ENCODE peak calls at places on chromosomes 13 and 19, in six cellular contexts. One of them, this sample, is unnamed.
A peak's percentile ranks its signal among the peaks of the same experiment; 100 is the strongest.

GRCh38 chr19:45099465-45100201 is 6.7 kb downstream of the PPP1R37 start:
- DNase-seq in hepatocyte: peak; percentile 59
- DNase-seq in OCI-LY7: no peak
- DNase-seq in esophagus squamous epithelium: no peak
- DNase-seq in colonic mucosa: no peak
- DNase-seq in cardiac muscle cell: no peak
- DNase-seq in this sample: no peak

GRCh38 chr19:58455306-58455705 is 3.9 kb downstream of the ZNF324B start:
- DNase-seq in esophagus squamous epithelium: no peak
- DNase-seq in OCI-LY7: no peak
- DNase-seq in hepatocyte: no peak
- DNase-seq in colonic mucosa: no peak
- DNase-seq in cardiac muscle cell: no peak
- DNase-seq in this sample: no peak

GRCh38 chr19:40612831-40613668 is 11.9 kb downstream of the LTBP4 start:
- DNase-seq in OCI-LY7: peak; percentile 87
- DNase-seq in colonic mucosa: peak; percentile 81
- DNase-seq in cardiac muscle cell: peak; percentile 31
- DNase-seq in esophagus squamous epithelium: peak; percentile 25
- DNase-seq in hepatocyte: peak; percentile 72
- DNase-seq in this sample: no peak

GRCh38 chr13:60311527-60311926 is 85.5 kb upstream of the TDRD3 start:
- DNase-seq in hepatocyte: no peak
- DNase-seq in cardiac muscle cell: no peak
- DNase-seq in esophagus squamous epithelium: no peak
- DNase-seq in OCI-LY7: no peak
- DNase-seq in colonic mucosa: no peak
- DNase-seq in this sample: no peak

GRCh38 chr13:21478881-21479808 is 20.0 kb upstream of the ZDHHC20 start:
- DNase-seq in colonic mucosa: peak; percentile 68
- DNase-seq in cardiac muscle cell: peak; percentile 86
- DNase-seq in OCI-LY7: peak; percentile 79
- DNase-seq in esophagus squamous epithelium: no peak
- DNase-seq in hepatocyte: peak; percentile 76
- DNase-seq in this sample: peak; percentile 34

GRCh38 chr19:48397263-48397635 is 3.8 kb downstream of the GRIN2D start:
- DNase-seq in hepatocyte: no peak
- DNase-seq in esophagus squamous epithelium: no peak
- DNase-seq in cardiac muscle cell: no peak
- DNase-seq in colonic mucosa: no peak
- DNase-seq in OCI-LY7: no peak
- DNase-seq in this sample: no peak

GRCh38 chr19:54436031-54436523 is 12.9 kb upstream of the LENG8 start:
- DNase-seq in hepatocyte: no peak
- DNase-seq in colonic mucosa: no peak
- DNase-seq in cardiac muscle cell: no peak
- DNase-seq in esophagus squamous epithelium: no peak
- DNase-seq in OCI-LY7: no peak
- DNase-seq in this sample: no peak

GRCh38 chr19:45162464-45163143 is 1.8 kb upstream of the NKPD1 start:
- DNase-seq in cardiac muscle cell: no peak
- DNase-seq in hepatocyte: no peak
- DNase-seq in colonic mucosa: no peak
- DNase-seq in OCI-LY7: no peak
- DNase-seq in esophagus squamous epithelium: no peak
- DNase-seq in this sample: no peak

GRCh38 chr19:8335343-8336071 is 7.6 kb downstream of the KANK3 start:
- DNase-seq in cardiac muscle cell: no peak
- DNase-seq in OCI-LY7: no peak
- DNase-seq in colonic mucosa: no peak
- DNase-seq in esophagus squamous epithelium: no peak
- DNase-seq in hepatocyte: no peak
- DNase-seq in this sample: no peak

GRCh38 chr13:111145506-111145905 is 30.4 kb downstream of the ARHGEF7 start:
- DNase-seq in OCI-LY7: no peak
- DNase-seq in hepatocyte: no peak
- DNase-seq in cardiac muscle cell: no peak
- DNase-seq in esophagus squamous epithelium: no peak
- DNase-seq in colonic mucosa: no peak
- DNase-seq in this sample: no peak

GRCh38 chr19:50555447-50556235 is 12.6 kb downstream of the LRRC4B start:
- DNase-seq in cardiac muscle cell: no peak
- DNase-seq in hepatocyte: no peak
- DNase-seq in OCI-LY7: no peak
- DNase-seq in colonic mucosa: no peak
- DNase-seq in esophagus squamous epithelium: no peak
- DNase-seq in this sample: no peak

GRCh38 chr19:32200312-32201038 is 144.9 kb upstream of the ZNF507 start:
- DNase-seq in colonic mucosa: no peak
- DNase-seq in hepatocyte: no peak
- DNase-seq in cardiac muscle cell: no peak
- DNase-seq in esophagus squamous epithelium: no peak
- DNase-seq in OCI-LY7: no peak
- DNase-seq in this sample: no peak

GRCh38 chr13:30846311-30846710 is 59.8 kb upstream of the MEDAG start:
- DNase-seq in esophagus squamous epithelium: no peak
- DNase-seq in cardiac muscle cell: peak; percentile 55
- DNase-seq in OCI-LY7: no peak
- DNase-seq in hepatocyte: no peak
- DNase-seq in colonic mucosa: no peak
- DNase-seq in this sample: no peak

GRCh38 chr13:96817336-96817941 is 176.8 kb downstream of the OXGR1 start:
- DNase-seq in OCI-LY7: peak; percentile 3
- DNase-seq in colonic mucosa: no peak
- DNase-seq in esophagus squamous epithelium: no peak
- DNase-seq in cardiac muscle cell: peak; percentile 31
- DNase-seq in hepatocyte: peak; percentile 30
- DNase-seq in this sample: peak; percentile 2

DNA sequence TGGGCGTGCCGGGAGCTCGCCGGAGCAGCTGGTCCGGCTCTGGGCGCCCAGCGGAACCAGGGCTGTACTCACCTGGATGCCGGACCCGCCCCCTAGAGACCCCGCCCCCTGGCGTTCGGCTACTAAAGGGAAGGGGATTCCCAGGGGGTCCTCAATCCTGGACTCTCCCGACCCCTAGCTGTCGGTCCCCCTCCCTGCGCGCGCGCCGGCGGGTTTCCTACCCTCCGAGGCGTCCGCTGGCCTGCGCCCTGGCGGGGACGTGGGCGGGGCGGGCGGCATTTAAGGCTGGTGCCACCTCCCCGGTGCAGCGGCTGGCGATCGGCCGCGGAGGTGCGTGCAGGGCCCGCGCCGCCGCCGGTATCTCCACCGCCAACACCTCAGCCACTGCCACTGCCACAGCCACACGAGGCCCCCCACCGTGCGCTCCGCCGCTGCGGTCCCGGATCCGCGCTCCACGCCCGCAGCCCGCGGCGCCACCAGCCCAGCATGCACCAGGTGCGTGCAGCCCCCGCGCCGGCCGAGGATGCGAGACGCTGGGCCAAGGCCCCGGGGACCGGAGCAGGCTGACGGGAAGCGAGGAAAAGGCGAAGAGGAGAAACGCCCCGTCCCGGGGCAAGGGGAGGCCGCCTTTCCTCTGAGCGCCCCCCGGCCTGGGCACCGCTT is at the start of gene ATP12A:
- DNase-seq in OCI-LY7: no peak
- DNase-seq in cardiac muscle cell: no peak
- DNase-seq in hepatocyte: peak; percentile 40
- DNase-seq in colonic mucosa: peak; percentile 46
- DNase-seq in esophagus squamous epithelium: no peak
- DNase-seq in this sample: no peak
- TF ChIP-seq CTCF in OCI-LY7: peak; percentile 35
- TF ChIP-seq CTCF in cardiac muscle cell: no peak
- TF ChIP-seq CTCF in hepatocyte: peak; percentile 32
- TF ChIP-seq CTCF in colonic mucosa: no peak
- TF ChIP-seq CTCF in esophagus squamous epithelium: no peak
- TF ChIP-seq CTCF in this sample: peak; percentile 19

DNA sequence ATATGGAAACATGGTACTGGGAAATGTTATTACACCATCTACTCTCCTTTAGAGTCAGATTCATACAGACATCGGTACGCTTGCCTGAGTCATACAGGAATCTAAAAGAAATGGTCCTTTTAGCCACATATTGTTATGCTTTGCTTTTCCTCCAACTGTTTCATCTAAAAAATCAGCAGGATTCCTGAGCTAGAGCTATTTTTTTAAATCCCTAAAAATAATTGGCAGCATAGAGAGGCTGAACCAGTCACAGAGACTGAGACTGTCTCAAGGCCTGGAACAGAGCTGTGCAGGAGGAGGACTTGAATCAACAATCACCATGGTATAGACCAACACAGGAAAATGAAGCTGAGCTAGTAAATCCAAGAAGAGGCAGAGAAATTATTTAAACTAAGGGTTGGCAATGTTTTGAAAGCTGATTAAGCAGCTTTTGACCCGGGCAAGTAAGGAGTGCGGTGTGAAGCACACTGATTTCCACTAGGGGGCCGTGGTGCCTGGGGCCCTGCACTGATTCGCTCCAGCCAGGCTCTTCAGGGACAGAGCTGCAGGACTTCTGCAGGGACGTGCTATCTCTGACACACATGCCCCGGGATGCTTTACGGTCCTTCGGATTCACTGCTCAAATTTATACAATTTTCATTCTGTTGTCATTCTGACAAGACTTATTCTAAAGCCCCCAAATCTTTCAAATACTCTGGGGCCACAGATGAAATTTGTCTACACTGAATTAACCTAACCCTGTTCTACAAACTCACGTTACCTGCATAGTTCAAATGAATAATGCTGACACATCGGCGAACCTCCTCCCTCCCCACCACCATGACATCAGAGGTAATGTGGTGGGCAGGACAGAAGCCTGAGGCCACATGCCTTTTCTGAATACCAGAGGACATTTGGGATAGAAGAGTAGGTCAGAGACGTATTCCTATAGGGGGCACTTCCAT is 87.6 kb upstream of the SLC15A1 start:
- DNase-seq in cardiac muscle cell: peak; percentile 70
- DNase-seq in colonic mucosa: peak; percentile 49
- DNase-seq in esophagus squamous epithelium: no peak
- DNase-seq in hepatocyte: peak; percentile 85
- DNase-seq in OCI-LY7: peak; percentile 52
- DNase-seq in this sample: no peak
- H3K4me3 ChIP-seq in cardiac muscle cell: no peak overlapping the region
- H3K4me3 ChIP-seq in colonic mucosa: no peak overlapping the region
- H3K4me3 ChIP-seq in esophagus squamous epithelium: no peak overlapping the region
- H3K4me3 ChIP-seq in hepatocyte: no peak overlapping the region
- H3K4me3 ChIP-seq in OCI-LY7: no peak overlapping the region
- H3K4me3 ChIP-seq in this sample: no peak overlapping the region

GRCh38 chr13:78631077-78631476 is 27.7 kb upstream of the POU4F1 start:
- DNase-seq in cardiac muscle cell: no peak
- DNase-seq in hepatocyte: peak; percentile 19
- DNase-seq in esophagus squamous epithelium: no peak
- DNase-seq in colonic mucosa: peak; percentile 22
- DNase-seq in OCI-LY7: no peak
- DNase-seq in this sample: no peak
- H3K36me3 ChIP-seq in cardiac muscle cell: peaks cover 35% of the 10 kb centered on the region
- H3K36me3 ChIP-seq in hepatocyte: no peaks in the 10 kb centered on the region
- H3K36me3 ChIP-seq in esophagus squamous epithelium: peaks cover 7% of the 10 kb centered on the region
- H3K36me3 ChIP-seq in colonic mucosa: no peaks in the 10 kb centered on the region
- H3K36me3 ChIP-seq in OCI-LY7: peaks cover 97% of the 10 kb centered on the region
- H3K36me3 ChIP-seq in this sample: no peaks in the 10 kb centered on the region

DNA sequence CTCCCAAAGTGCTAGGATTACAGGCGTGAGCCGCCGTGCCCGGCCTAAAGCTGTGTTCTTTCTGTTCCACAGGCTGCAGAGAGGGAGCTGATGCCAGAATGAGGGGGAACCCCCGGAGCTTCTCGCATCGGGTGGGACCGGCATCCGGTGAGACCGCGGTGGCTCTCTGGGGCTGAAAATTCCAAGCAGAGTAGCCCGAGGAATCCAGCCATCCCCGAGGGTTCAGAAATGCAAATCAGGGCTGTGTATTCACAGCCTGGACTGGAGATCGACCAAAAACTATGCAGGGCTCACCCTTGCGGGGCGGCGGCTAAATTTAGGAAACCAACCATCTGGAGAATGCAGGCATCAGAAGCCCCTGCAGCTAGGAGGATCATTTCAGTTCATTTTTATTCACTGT is 99.2 kb downstream of the GNG7 start:
- DNase-seq in esophagus squamous epithelium: no peak
- DNase-seq in cardiac muscle cell: peak; percentile 68
- DNase-seq in colonic mucosa: no peak
- DNase-seq in OCI-LY7: no peak
- DNase-seq in hepatocyte: no peak
- DNase-seq in this sample: no peak
- TF ChIP-seq CTCF in esophagus squamous epithelium: no peak
- TF ChIP-seq CTCF in cardiac muscle cell: no peak
- TF ChIP-seq CTCF in colonic mucosa: no peak
- TF ChIP-seq CTCF in OCI-LY7: no peak
- TF ChIP-seq CTCF in hepatocyte: no peak
- TF ChIP-seq CTCF in this sample: no peak

DNA sequence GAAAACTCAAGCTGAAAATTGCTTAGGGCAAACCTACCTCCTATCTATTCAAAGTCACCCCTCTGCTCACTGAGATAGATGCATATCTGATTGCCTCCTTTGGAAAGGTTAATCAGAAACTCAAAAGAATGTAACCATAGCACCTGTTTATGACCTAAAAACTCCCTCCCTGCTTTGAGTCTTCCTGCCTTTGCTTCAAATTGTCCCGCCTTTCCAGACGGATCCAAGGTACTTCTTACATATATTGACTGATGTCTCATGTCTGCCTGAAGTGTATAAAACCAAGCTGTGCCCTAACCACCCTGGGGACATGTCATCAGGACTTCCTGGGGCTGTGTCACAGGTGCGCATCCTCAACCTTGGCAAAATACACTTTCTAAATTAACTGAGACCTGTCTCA is 118.6 kb downstream of the TBC1D4 start:
- DNase-seq in esophagus squamous epithelium: no peak
- DNase-seq in OCI-LY7: peak; percentile 15
- DNase-seq in colonic mucosa: no peak
- DNase-seq in cardiac muscle cell: no peak
- DNase-seq in hepatocyte: no peak
- DNase-seq in this sample: no peak
- H3K4me3 ChIP-seq in esophagus squamous epithelium: no peak overlapping the region
- H3K4me3 ChIP-seq in OCI-LY7: no peak overlapping the region
- H3K4me3 ChIP-seq in colonic mucosa: no peak overlapping the region
- H3K4me3 ChIP-seq in cardiac muscle cell: no peak overlapping the region
- H3K4me3 ChIP-seq in hepatocyte: no peak overlapping the region
- H3K4me3 ChIP-seq in this sample: no peak overlapping the region

DNA sequence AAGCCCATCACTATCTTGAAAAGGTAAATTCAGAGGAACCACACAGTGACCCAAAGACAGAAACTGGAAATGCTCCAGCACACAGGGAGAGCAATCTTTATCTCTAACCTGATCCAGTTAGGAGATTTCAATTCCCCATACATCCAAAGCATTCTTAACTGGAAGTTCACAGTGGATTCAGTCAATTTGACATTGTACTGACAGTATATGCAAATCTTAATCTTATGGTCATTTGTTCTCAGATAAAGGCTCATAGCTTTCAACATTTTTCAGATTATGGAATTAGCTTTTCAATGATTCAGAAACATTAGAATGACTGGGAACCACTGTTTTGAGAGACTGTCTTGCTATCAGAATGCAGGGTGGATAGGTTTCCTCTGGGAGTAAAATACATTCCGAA is 1455.6 kb downstream of the OLFM4 start:
- DNase-seq in hepatocyte: no peak
- DNase-seq in esophagus squamous epithelium: no peak
- DNase-seq in OCI-LY7: no peak
- DNase-seq in colonic mucosa: no peak
- DNase-seq in cardiac muscle cell: no peak
- DNase-seq in this sample: no peak
- H3K36me3 ChIP-seq in hepatocyte: no peaks in the 10 kb centered on the region
- H3K36me3 ChIP-seq in esophagus squamous epithelium: no peaks in the 10 kb centered on the region
- H3K36me3 ChIP-seq in OCI-LY7: no peaks in the 10 kb centered on the region
- H3K36me3 ChIP-seq in colonic mucosa: no peaks in the 10 kb centered on the region
- H3K36me3 ChIP-seq in cardiac muscle cell: no peaks in the 10 kb centered on the region
- H3K36me3 ChIP-seq in this sample: no peaks in the 10 kb centered on the region

GRCh38 chr19:11381535-11382369 is 2.4 kb downstream of the EPOR start:
- DNase-seq in esophagus squamous epithelium: peak; percentile 60
- DNase-seq in hepatocyte: peak; percentile 77
- DNase-seq in cardiac muscle cell: peak; percentile 93
- DNase-seq in OCI-LY7: peak; percentile 93
- DNase-seq in colonic mucosa: peak; percentile 85
- DNase-seq in this sample: no peak
- TF ChIP-seq CTCF in esophagus squamous epithelium: no peak
- TF ChIP-seq CTCF in hepatocyte: peak; percentile 21
- TF ChIP-seq CTCF in cardiac muscle cell: peak; percentile 24
- TF ChIP-seq CTCF in OCI-LY7: peak; percentile 77
- TF ChIP-seq CTCF in colonic mucosa: peak; percentile 19
- TF ChIP-seq CTCF in this sample: no peak

This sample was measured in kidney epithelial cell.